ENCODE peak calls at places on chromosomes 16 and 17, in seven cellular contexts. H, P, N, I, A, Z and F are unnamed samples.
A peak's percentile ranks its signal among the peaks of the same experiment; 100 is the strongest.

GRCh38 chr16:53827741-53828140 is 123.8 kb downstream of the FTO start:
- DNase-seq in H (no peak), P (no peak), N (no peak), I (no peak), A (no peak), Z (no peak), F (no peak)

GRCh38 chr17:27810902-27811557 is 10.7 kb upstream of the NOS2 start:
- DNase-seq in H (no peak), P (no peak), N (no peak), I (no peak), A (no peak), Z (no peak), F (no peak)

GRCh38 chr16:73248316-73248715 is 200.4 kb upstream of the ZFHX3 start:
- DNase-seq in H (no peak), P (no peak), N (no peak), I (no peak), A (no peak), Z (no peak), F (no peak)

GRCh38 chr17:16877102-16877501 is 94.8 kb downstream of the TNFRSF13B start:
- DNase-seq in H (no peak), P (peak; percentile 13), N (no peak), I (no peak), A (no peak), Z (no peak), F (no peak)

GRCh38 chr17:78497115-78497540 is 80.1 kb downstream of the DNAH17 start:
- DNase-seq in H (peak; percentile 86), P (peak; percentile 91), N (peak; percentile 76), I (no peak), A (peak; percentile 41), Z (peak; percentile 97), F (peak; percentile 94)

GRCh38 chr16:61243954-61244353 is 792.3 kb downstream of the CDH8 start:
- DNase-seq in H (no peak), P (no peak), N (no peak), I (no peak), A (no peak), Z (no peak), F (no peak)

GRCh38 chr17:233473-233941 is 52.1 kb upstream of the DOC2B start:
- DNase-seq in H (peak; percentile 48), P (peak; percentile 83), N (no peak), I (no peak), A (no peak), Z (no peak), F (no peak)

GRCh38 chr16:29663829-29664132 is 734 bp downstream of the SPN start:
- DNase-seq in H (no peak), P (no peak), N (peak; percentile 52), I (no peak), A (no peak), Z (no peak), F (no peak)

GRCh38 chr16:73504591-73504990 is 456.7 kb upstream of the ZFHX3 start:
- DNase-seq in H (no peak), P (no peak), N (no peak), I (no peak), A (no peak), Z (no peak), F (no peak)

GRCh38 chr17:79019631-79020584 is 4.1 kb upstream of the C1QTNF1 start:
- DNase-seq in H (peak; percentile 72), P (peak; percentile 93), N (peak; percentile 74), I (no peak), A (peak; percentile 40), Z (peak; percentile 71), F (peak; percentile 68)

GRCh38 chr17:55601874-55602364 is 90.7 kb upstream of the SMIM36 start:
- DNase-seq in H (no peak), P (no peak), N (peak; percentile 37), I (no peak), A (no peak), Z (peak; percentile 40), F (peak; percentile 51)

GRCh38 chr16:78673884-78674283 is 574.4 kb downstream of the WWOX start:
- DNase-seq in H (no peak), P (no peak), N (no peak), I (no peak), A (no peak), Z (no peak), F (no peak)

GRCh38 chr17:64641499-64641898 is 20.6 kb downstream of the SMURF2 start:
- DNase-seq in H (no peak), P (no peak), N (no peak), I (no peak), A (no peak), Z (peak; percentile 41), F (no peak)

GRCh38 chr17:69879576-69879975 is 195.4 kb upstream of the KCNJ16 start:
- DNase-seq in H (no peak), P (no peak), N (no peak), I (no peak), A (no peak), Z (no peak), F (no peak)

GRCh38 chr16:65336169-65336568 is 214.3 kb upstream of the CDH11 start:
- DNase-seq in H (no peak), P (no peak), N (no peak), I (no peak), A (no peak), Z (no peak), F (no peak)

GRCh38 chr16:80915079-80915450 is 91.6 kb downstream of the CMC2 start:
- DNase-seq in H (no peak), P (no peak), N (no peak), I (no peak), A (no peak), Z (no peak), F (no peak)

GRCh38 chr17:82588266-82589175 is 59.7 kb downstream of the WDR45B start:
- DNase-seq in H (no peak), P (peak; percentile 79), N (no peak), I (no peak), A (no peak), Z (no peak), F (peak; percentile 49)